ENCODE peak calls at places on chromosomes 5 and 9, in ten cellular contexts. D is BJ; C is keratinocyte; F is astrocyte; G is tibial artery; T is IMR-90; Y is CD8-positive, alpha-beta memory T cell; O is brain microvascular endothelial cell; B is neuronal stem cell; P is cardiac muscle cell. S is an unnamed sample. For H3K27me3, the result is how much of the 10 kb centered on the place peaks cover.

GRCh38 chr5:57816108-57816507 is 333.5 kb upstream of the ACTBL2 start:
- DNase-seq in D (peak), Y (no peak), F (peak), P (no peak), O (peak), G (no peak), C (no peak), T (peak), B (no peak), S (no peak)

GRCh38 chr5:112642885-112643284 is 94.8 kb upstream of the APC start:
- DNase-seq in F (peak), G (no peak), P (peak), Y (no peak), D (no peak), B (no peak), C (no peak), O (no peak), T (no peak), S (no peak)

GRCh38 chr9:109640232-109641078 is 139.5 kb upstream of the PALM2AKAP2 start:
- DNase-seq in G (peak), C (no peak), B (peak), P (peak), Y (no peak), T (peak), F (peak), D (no peak), O (peak), S (no peak)

GRCh38 chr5:143201589-143201988 is 201.9 kb downstream of the NR3C1 start:
- DNase-seq in D (no peak), G (no peak), F (no peak), B (no peak), C (no peak), O (no peak), T (peak), Y (no peak), P (no peak), S (no peak)

GRCh38 chr5:101424530-101425175 is 521.6 kb upstream of the ST8SIA4 start:
- DNase-seq in P (no peak), D (no peak), G (no peak), O (peak), T (peak), F (peak), B (no peak), Y (no peak), C (no peak), S (no peak)

GRCh38 chr5:61347088-61347487 is 15.0 kb downstream of the ZSWIM6 start:
- DNase-seq in O (no peak), P (no peak), F (no peak), Y (no peak), B (no peak), C (no peak), G (no peak), T (no peak), D (no peak), S (no peak)

GRCh38 chr5:139637438-139638089 is 10.6 kb upstream of the CXXC5 start:
- DNase-seq in B (no peak), T (peak), F (peak), O (no peak), G (peak), C (no peak), P (peak), Y (peak), D (no peak), S (peak)

GRCh38 chr5:73437126-73438047 is 11.2 kb downstream of the FOXD1 start:
- DNase-seq in P (peak), Y (no peak), F (peak), G (no peak), D (no peak), O (peak), T (peak), B (no peak), C (no peak), S (no peak)

GRCh38 chr9:129735546-129735945 is 17.3 kb downstream of the PTGES start:
- DNase-seq in T (no peak), Y (no peak), C (no peak), P (no peak), B (no peak), F (no peak), O (no peak), D (no peak), G (no peak), S (no peak)

GRCh38 chr9:69891696-69892095 is 71.1 kb downstream of the CFAP95 start:
- DNase-seq in Y (no peak), O (no peak), G (no peak), P (no peak), D (no peak), C (no peak), F (no peak), T (no peak), B (no peak), S (no peak)

GRCh38 chr5:10599113-10599512 is 35.2 kb downstream of the ANKRD33B start:
- DNase-seq in B (no peak), D (no peak), P (no peak), O (no peak), Y (no peak), G (no peak), T (no peak), F (no peak), C (no peak), S (no peak)

GRCh38 chr9:105055922-105056321 is 128.0 kb upstream of the ABCA1 start:
- DNase-seq in O (no peak), D (no peak), F (peak), G (no peak), T (peak), P (peak), Y (no peak), C (no peak), B (no peak), S (no peak)

GRCh38 chr5:112823656-112824055 is 37.4 kb upstream of the SRP19 start:
- DNase-seq in B (no peak), F (no peak), D (no peak), G (no peak), Y (no peak), P (no peak), C (no peak), O (no peak), T (no peak), S (no peak)

GRCh38 chr5:131382407-131383395 is 118.8 kb downstream of the CDC42SE2 start:
- DNase-seq in P (peak), F (no peak), O (peak), G (no peak), B (peak), C (peak), D (no peak), Y (peak), T (peak), S (no peak)

GRCh38 chr9:133677126-133678010 is 41.2 kb downstream of the DBH start:
- DNase-seq in D (no peak), G (no peak), P (no peak), C (no peak), F (no peak), O (no peak), B (no peak), T (no peak), Y (peak), S (no peak)

GRCh38 chr5:75844301-75844700 is 127.1 kb upstream of the POC5 start:
- DNase-seq in Y (no peak), F (no peak), B (no peak), C (no peak), D (no peak), T (no peak), O (no peak), G (no peak), P (no peak), S (no peak)

GRCh38 chr5:119070578-119070827 is 384 bp upstream of the DMXL1 start:
- DNase-seq in B (no peak), P (peak), Y (no peak), F (no peak), O (no peak), G (peak), T (no peak), D (no peak), C (peak), S (peak)

GRCh38 chr5:151924564-151925395 is at the start of gene GLRA1:
- DNase-seq in B (peak), Y (peak), D (no peak), T (peak), G (no peak), C (no peak), O (peak), P (peak), F (peak), S (no peak)

GRCh38 chr9:129174724-129175514 is 3.1 kb downstream of the IER5L start:
- DNase-seq in C (peak), B (peak), Y (peak), O (peak), D (no peak), G (peak), P (peak), T (peak), F (peak), S (peak)

GRCh38 chr5:75574791-75575190 is 36.5 kb upstream of the ANKDD1B start:
- DNase-seq in B (no peak), Y (no peak), P (peak), C (no peak), G (no peak), T (peak), D (no peak), F (peak), O (no peak), S (no peak)

GRCh38 chr9:84782228-84782866 is 112.8 kb downstream of the NTRK2 start:
- DNase-seq in G (no peak), P (no peak), D (no peak), B (no peak), O (peak), T (peak), F (peak), C (no peak), Y (no peak), S (peak)
- H3K27me3 ChIP-seq in G (under half), P (under half), D (under half), B (under half), O (under half), T (under half), F (under half), C (under half), Y (under half), S (under half)

GRCh38 chr5:606526-607399 is 5.4 kb upstream of the CEP72 start:
- DNase-seq in D (no peak), Y (no peak), F (no peak), G (no peak), C (no peak), O (no peak), T (no peak), P (no peak), B (no peak), S (no peak)

GRCh38 chr5:603081-603998 is 8.8 kb upstream of the CEP72 start:
- DNase-seq in B (no peak), C (no peak), D (no peak), O (no peak), P (no peak), G (no peak), Y (no peak), F (no peak), T (no peak), S (no peak)

GRCh38 chr5:602466-603035 is 9.6 kb upstream of the CEP72 start:
- DNase-seq in D (no peak), P (no peak), C (no peak), F (no peak), Y (no peak), G (no peak), B (no peak), T (no peak), O (no peak), S (no peak)

GRCh38 chr5:606061-606460 is 6.1 kb upstream of the CEP72 start:
- DNase-seq in T (no peak), O (no peak), C (no peak), Y (no peak), P (no peak), G (no peak), B (no peak), D (no peak), F (no peak), S (no peak)

DNA sequence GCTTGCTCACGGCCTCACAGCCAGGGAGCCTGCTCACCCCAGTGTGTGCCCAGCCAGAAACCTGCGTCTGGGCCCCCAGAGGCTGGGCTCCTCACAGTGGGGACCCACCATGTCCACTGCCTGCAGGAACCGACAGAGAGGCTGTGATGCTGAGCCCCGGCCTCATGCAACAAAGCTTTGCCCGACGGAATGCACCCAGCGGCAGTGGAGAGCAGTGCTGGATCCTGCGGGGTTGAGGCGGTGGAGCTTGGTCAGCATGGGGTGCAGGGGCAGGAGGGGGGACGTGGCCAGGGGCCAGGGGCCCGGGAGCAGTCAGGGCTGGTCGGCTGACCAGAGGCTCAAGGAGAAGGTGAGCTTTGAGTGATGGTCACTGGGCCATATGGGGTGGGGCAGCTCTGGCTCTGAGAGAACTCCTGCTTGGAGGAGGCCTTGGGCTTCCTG is 7.7 kb upstream of the CEP72 start:
- DNase-seq in C (no peak), P (no peak), O (no peak), G (no peak), F (no peak), D (no peak), B (no peak), Y (no peak), T (no peak), S (no peak)
- H3K27me3 ChIP-seq in C (under half), P (under half), O (under half), G (half or more), F (under half), D (under half), B (under half), Y (under half), T (under half), S (under half)

DNA sequence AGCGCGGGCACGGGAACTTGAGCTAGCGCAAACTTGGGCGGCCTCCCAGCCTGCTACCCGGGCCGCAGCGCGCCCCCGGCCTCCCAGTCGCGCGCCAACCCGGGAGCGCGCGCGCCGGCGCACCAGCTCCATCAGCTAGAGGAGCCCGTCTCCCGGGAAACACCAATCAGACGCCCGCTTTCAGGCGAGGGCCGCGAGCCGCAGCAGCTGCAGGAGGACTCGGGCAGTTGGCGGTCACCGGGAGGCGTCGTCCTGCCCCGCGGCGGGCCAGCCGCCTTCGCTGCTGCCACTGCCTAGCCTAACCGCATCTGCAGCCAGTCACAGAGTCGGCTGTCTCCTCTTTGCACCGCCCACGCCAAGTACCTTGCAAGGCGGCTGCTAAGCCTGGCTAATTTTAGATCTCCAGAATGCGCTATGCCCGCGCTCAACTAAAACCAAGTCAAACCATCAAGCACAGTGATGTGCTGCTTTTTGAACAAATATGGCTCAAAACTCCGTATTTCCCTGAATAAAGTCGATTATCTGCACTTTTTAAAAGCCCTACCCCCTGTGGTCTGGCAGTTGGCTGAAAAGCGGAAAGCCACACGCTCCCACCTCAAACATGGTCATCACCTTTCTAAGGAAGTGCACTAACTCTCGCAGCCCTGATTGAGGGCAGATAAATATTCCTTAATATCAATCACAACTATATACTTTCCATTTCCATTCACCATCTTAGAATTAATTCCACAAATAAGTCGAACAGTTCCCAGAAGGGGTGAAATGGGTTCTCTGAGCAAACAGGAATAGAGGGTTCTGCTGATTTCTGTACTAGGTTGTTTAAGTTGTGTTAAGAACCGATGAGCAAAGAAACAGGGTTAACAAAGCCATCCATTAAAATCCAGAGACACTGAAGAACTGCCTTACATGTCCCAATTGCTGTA is 221.8 kb downstream of the MEF2C start:
- DNase-seq in Y (no peak), G (no peak), C (no peak), O (peak), D (peak), P (peak), F (peak), T (peak), B (peak), S (no peak)
- H3K27me3 ChIP-seq in Y (under half), G (half or more), C (half or more), O (half or more), D (under half), P (half or more), F (under half), T (under half), B (under half), S (half or more)

GRCh38 chr5:66647146-66647856 is 51.1 kb downstream of the MAST4 start:
- DNase-seq in C (no peak), B (no peak), P (no peak), G (no peak), D (no peak), O (no peak), T (no peak), F (peak), Y (no peak), S (no peak)

GRCh38 chr5:66658516-66658915 is 62.3 kb downstream of the MAST4 start:
- DNase-seq in C (no peak), F (no peak), Y (no peak), B (no peak), G (no peak), D (no peak), P (no peak), T (no peak), O (no peak), S (no peak)

GRCh38 chr5:66655395-66656324 is 59.5 kb downstream of the MAST4 start:
- DNase-seq in Y (no peak), O (peak), B (no peak), G (no peak), T (no peak), D (no peak), P (no peak), F (peak), C (no peak), S (no peak)

GRCh38 chr5:66653380-66653779 is 57.2 kb downstream of the MAST4 start:
- DNase-seq in Y (no peak), T (peak), P (no peak), D (no peak), B (no peak), F (peak), G (no peak), C (peak), O (peak), S (no peak)

DNA sequence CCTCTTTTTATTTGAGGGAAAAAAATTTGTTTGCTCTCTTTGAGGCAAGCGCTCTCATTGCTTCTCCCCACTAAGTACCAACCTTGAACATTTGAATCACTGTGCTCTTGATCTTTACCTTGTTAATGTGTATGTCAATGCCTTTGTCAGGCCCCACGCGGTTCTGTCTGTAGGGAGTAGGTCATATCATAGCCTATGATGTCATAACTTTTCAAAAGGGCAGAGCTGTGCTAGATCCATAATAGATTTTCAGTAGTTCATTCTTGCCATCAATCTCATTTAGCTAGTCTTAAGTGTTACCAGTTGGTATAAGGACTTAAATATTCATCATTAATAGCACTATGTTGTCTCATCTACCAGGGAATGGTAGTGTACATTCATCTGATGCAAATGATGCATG is 56.6 kb downstream of the MAST4 start:
- DNase-seq in D (no peak), C (no peak), P (no peak), G (no peak), O (no peak), T (no peak), Y (no peak), F (no peak), B (no peak), S (no peak)
- H3K27me3 ChIP-seq in D (under half), C (under half), P (under half), G (under half), O (under half), T (under half), Y (under half), F (under half), B (under half), S (under half)

DNA sequence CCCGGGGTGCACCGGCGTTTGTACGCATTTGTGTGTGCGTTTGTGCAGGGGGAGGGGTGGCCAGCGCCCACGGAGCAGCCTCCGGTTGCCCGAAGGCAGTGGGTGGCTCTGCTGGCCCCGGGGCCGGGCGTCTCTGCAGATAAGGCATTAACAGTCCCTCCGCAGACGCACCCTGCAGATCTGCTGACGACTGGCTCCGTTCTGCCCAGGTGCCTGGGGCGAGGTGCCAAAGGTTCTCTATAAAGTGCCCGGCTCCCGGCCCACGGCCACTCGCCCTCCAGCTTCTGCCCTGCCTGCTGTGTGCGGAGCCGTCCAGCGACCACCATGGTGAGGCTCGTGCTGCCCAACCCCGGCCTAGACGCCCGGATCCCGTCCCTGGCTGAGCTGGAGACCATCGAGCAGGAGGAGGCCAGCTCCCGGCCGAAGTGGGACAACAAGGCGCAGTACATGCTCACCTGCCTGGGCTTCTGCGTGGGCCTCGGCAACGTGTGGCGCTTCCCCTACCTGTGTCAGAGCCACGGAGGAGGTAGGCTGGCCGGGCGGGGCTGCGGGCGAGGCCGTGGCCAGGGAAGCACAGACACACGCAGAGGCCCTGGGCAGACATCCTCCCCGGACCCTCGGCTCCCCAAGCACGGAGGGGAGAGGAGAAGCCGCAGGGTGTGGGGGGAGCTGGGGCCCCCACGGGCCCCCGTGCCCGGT is at the start of gene SLC6A19:
- DNase-seq in P (no peak), C (no peak), T (no peak), D (no peak), O (no peak), B (no peak), F (no peak), G (no peak), Y (no peak), S (no peak)
- H3K27me3 ChIP-seq in P (under half), C (under half), T (under half), D (under half), O (under half), B (under half), F (under half), G (half or more), Y (under half), S (under half)

DNA sequence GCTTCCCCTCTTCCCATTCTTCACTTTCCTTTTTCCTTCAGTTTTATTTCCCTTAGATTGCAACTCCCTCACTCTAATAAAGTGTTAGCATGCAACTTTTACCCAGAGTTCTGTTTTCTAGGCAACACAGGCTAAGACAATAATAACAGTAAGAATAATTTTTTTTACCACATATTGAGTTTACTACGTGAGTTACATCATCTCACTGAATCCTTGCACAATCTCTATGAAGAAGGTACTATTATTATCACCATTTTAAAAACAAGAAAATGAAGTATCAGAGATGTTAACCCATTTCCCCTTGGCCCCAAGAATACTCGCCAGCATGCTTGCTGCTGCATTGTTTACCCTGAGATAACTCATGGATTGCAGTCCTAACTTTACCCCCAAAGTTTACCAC is 53.7 kb upstream of the SMIM32 start:
- DNase-seq in P (no peak), G (no peak), B (no peak), C (no peak), O (no peak), D (no peak), F (no peak), T (no peak), Y (no peak), S (no peak)
- H3K27me3 ChIP-seq in P (under half), G (under half), B (under half), C (under half), O (under half), D (under half), F (under half), T (under half), Y (under half), S (under half)

DNA sequence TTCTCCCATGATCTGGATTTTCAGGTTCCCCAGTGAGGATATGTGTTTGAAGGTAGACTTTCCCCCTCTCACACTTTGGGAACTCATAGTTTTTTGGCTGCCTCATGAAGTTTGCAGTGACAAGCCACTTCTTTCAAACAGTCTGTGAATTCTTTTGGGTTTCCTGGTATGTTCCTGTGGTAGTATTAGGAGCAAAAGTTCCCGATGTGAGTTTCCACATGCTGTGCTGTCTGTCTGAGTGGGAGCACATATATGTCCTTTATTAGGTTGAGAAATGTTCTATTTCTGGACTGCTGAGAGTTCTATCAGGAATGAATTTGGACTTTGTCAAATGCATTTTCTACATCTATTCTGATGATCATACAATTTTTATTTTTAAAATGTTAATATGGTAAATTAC is 273.2 kb upstream of the TARS1 start:
- DNase-seq in T (no peak), C (no peak), G (no peak), B (no peak), F (peak), O (no peak), D (peak), P (no peak), Y (no peak), S (no peak)
- H3K27me3 ChIP-seq in T (under half), C (under half), G (under half), B (under half), F (under half), O (under half), D (under half), P (under half), Y (under half), S (under half)